ENCODE peak calls at places on chromosomes 13 and 19, in eight cellular contexts. X is neural progenitor cell, S is cardiac muscle cell, Z is PC-3, D is upper lobe of right lung, M is astrocyte, T is ovary, Y is endodermal cell. A is an unnamed sample.
A peak's percentile ranks its signal among the peaks of the same experiment; 100 is the strongest.

GRCh38 chr19:54421169-54421516 is 5.9 kb downstream of the TTYH1 start:
- DNase-seq in X (no peak), M (no peak), D (no peak), S (no peak), Y (no peak), Z (no peak), T (no peak), A (no peak)

GRCh38 chr13:22235285-22235949 is 564.5 kb downstream of the FGF9 start:
- DNase-seq in Z (no peak), Y (peak; percentile 83), M (no peak), D (no peak), S (no peak), X (peak; percentile 25), T (peak; percentile 19), A (no peak)

GRCh38 chr19:30082611-30083010 is 140.6 kb downstream of the URI1 start:
- DNase-seq in T (no peak), Z (no peak), S (no peak), D (peak; percentile 35), M (no peak), Y (no peak), X (no peak), A (no peak)

GRCh38 chr13:107900775-107901174 is 314.6 kb downstream of the LIG4 start:
- DNase-seq in M (peak; percentile 60), D (no peak), X (no peak), S (peak; percentile 49), T (no peak), Y (no peak), Z (peak; percentile 31), A (no peak)

GRCh38 chr13:105871768-105872167 is 663.7 kb downstream of the EFNB2 start:
- DNase-seq in X (no peak), Z (no peak), S (no peak), Y (no peak), D (no peak), T (no peak), M (no peak), A (no peak)

GRCh38 chr19:35859414-35859813 is 2.7 kb downstream of the KIRREL2 start:
- DNase-seq in Z (no peak), T (no peak), S (no peak), X (no peak), M (no peak), Y (no peak), D (no peak), A (no peak)

GRCh38 chr13:67520886-67521285 is 290.8 kb upstream of the PCDH9 start:
- DNase-seq in M (no peak), Y (no peak), X (no peak), Z (no peak), T (no peak), D (no peak), S (no peak), A (no peak)

GRCh38 chr19:46407891-46408426 is 5.4 kb downstream of the CCDC8 start:
- DNase-seq in M (no peak), D (no peak), T (no peak), Y (peak; percentile 49), Z (no peak), X (no peak), S (peak; percentile 23), A (no peak)

GRCh38 chr13:99432637-99433542 is 68.4 kb upstream of the TM9SF2 start:
- DNase-seq in Z (peak; percentile 75), T (peak; percentile 19), Y (peak; percentile 92), S (peak; percentile 60), D (peak; percentile 76), M (peak; percentile 56), X (peak; percentile 79), A (no peak)

GRCh38 chr19:17076539-17076919 is 952 bp downstream of the MYO9B start:
- DNase-seq in M (no peak), Z (peak; percentile 31), Y (peak; percentile 62), X (peak; percentile 29), S (no peak), D (no peak), T (no peak), A (no peak)

GRCh38 chr13:36997716-36998427 is 1.3 kb downstream of the ALG5 start:
- DNase-seq in Y (no peak), S (peak; percentile 10), M (no peak), Z (no peak), T (no peak), X (no peak), D (no peak), A (no peak)

GRCh38 chr13:20069956-20070355 is 90.9 kb downstream of the GJA3 start:
- DNase-seq in S (no peak), D (no peak), T (no peak), Z (no peak), X (no peak), Y (no peak), M (no peak), A (no peak)

GRCh38 chr19:35665157-35665556 is 1.2 kb upstream of the UPK1A start:
- DNase-seq in D (no peak), T (no peak), M (no peak), Z (no peak), Y (no peak), X (no peak), S (no peak), A (no peak)

GRCh38 chr13:96086736-96087135 is 3.2 kb upstream of the HS6ST3 start:
- DNase-seq in Z (no peak), M (no peak), S (no peak), D (no peak), Y (no peak), T (no peak), X (no peak), A (no peak)

GRCh38 chr19:2332341-2333026 is 4.0 kb downstream of the SPPL2B start:
- DNase-seq in Z (no peak), M (no peak), Y (no peak), X (no peak), D (no peak), S (no peak), T (no peak), A (no peak)

DNA sequence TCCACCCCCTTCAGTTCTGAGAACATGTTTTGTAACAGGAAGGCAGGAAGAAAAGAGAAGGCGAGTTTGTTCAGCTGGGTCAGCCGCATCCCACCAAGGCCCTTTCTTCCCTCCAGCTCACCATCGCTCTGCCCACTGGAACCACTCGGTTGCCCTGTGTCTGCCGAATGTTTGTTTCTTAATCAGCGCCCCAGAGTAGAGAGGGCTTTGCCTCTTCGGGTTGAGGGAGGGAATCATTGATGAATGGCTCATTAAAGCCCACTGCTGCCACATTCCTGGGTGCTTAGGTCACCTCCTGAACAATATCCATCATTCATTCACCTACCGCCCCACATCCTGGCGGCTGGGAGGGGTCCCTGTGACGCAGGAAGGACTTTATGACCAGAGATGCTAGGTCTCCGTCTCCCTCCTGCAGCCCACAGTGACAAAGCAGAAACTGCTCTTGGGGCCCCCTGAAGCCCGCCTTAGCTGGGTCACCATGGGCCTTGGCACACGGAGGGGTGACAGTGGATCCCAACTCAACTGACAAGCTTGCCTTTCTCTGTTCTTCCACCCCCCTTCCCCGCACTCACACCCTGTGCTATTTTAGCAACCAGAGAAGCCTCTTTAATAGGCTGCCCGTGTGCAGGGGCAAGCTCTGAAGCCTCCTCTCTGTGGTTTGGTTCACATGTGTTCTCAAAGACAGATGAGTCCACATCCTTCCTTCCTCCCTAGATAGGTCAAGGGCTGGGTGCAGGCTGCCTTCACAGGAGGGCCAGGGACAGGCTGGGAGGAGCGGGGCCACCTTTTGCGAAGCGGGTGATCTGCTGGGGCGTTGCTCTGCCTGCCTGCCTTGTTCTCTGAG is 46.2 kb downstream of the ACTN4 start:
- DNase-seq in M (peak; percentile 90), S (peak; percentile 76), D (peak; percentile 60), X (peak; percentile 87), Y (peak; percentile 84), Z (peak; percentile 96), T (no peak), A (no peak)
- H3K4me1 ChIP-seq in M (peaks cover 48% of the 10 kb centered on the region), S (peaks cover 23% of the 10 kb centered on the region), D (peaks cover 72% of the 10 kb centered on the region), X (peaks cover 40% of the 10 kb centered on the region), Y (peaks cover 10% of the 10 kb centered on the region), Z (peaks cover 54% of the 10 kb centered on the region), T (peaks cover 17% of the 10 kb centered on the region), A (peaks cover 36% of the 10 kb centered on the region)

GRCh38 chr13:44241638-44242037 is 132.0 kb upstream of the SERP2 start:
- DNase-seq in S (no peak), D (no peak), Z (no peak), X (no peak), Y (no peak), M (no peak), T (no peak), A (no peak)

GRCh38 chr13:44240611-44241010 is 133.0 kb upstream of the SERP2 start:
- DNase-seq in D (no peak), Y (no peak), T (no peak), X (no peak), Z (no peak), M (no peak), S (no peak), A (no peak)

GRCh38 chr13:44244288-44244687 is 129.3 kb upstream of the SERP2 start:
- DNase-seq in D (no peak), Z (peak; percentile 77), Y (no peak), X (no peak), T (no peak), S (peak; percentile 53), M (peak; percentile 89), A (no peak)

GRCh38 chr13:44238011-44238421 is 135.6 kb upstream of the SERP2 start:
- DNase-seq in Z (no peak), S (peak; percentile 56), D (no peak), Y (no peak), X (no peak), M (peak; percentile 36), T (no peak), A (no peak)

GRCh38 chr13:44243198-44243852 is 130.3 kb upstream of the SERP2 start:
- DNase-seq in Y (peak; percentile 92), X (peak; percentile 59), S (peak; percentile 77), M (peak; percentile 96), D (no peak), T (no peak), Z (peak; percentile 59), A (peak; percentile 61)
- TF ChIP-seq CTCF in Y (peak; percentile 90), X (peak; percentile 54), S (peak; percentile 44), M (peak; percentile 72), D (peak; percentile 55), T (no peak), Z (peak; percentile 64), A (peak; percentile 57)

DNA sequence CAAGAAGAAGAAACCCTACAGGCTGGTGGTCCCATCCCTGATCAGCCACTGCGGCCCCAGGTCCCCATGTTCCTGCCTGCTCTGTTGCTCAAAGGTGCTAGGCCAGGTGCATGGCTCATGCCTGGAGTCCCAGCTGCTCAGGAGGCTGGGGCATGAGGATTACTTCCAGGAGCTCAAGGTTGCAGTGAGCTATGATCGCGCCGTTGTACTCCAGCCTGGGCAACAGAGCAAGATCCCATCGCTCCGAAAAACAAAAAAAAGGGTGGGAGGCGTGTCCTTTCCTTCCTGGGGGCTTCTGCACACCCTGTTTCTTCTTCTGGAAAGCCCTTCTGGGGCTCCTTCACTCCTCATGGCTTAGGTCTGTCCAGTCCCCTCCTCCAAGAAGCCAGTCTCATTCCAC is 11.9 kb upstream of the TINCR start:
- DNase-seq in M (no peak), X (no peak), D (no peak), Y (no peak), S (no peak), T (no peak), Z (no peak), A (no peak)
- H3K4me1 ChIP-seq in M (peaks cover 9% of the 10 kb centered on the region), X (peaks cover 4% of the 10 kb centered on the region), D (no peaks in the 10 kb centered on the region), Y (no peaks in the 10 kb centered on the region), S (no peaks in the 10 kb centered on the region), T (peaks cover 1% of the 10 kb centered on the region), Z (peaks cover 3% of the 10 kb centered on the region), A (no peaks in the 10 kb centered on the region)

DNA sequence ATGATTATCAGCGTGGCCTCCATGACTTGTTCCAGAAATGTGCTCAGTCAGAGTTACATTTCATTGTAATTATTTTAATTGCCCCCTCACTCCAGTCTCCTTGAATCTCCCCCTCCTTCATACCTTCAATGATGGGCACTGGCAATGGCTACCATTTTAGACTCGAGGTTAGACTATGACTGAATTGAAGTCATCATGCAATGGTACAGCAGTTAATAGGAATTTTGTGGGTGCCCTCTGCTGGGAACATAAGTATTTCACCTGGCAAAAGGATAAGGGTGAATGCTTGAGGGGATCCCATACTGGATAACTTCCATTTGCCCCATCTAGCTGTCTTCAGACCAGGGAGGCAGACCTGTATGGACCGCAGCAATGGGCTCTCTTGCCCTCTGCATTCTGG is 32.2 kb upstream of the USP12 start:
- DNase-seq in Y (no peak), Z (peak; percentile 29), X (no peak), S (peak; percentile 32), D (no peak), T (no peak), M (no peak), A (no peak)
- TF ChIP-seq CTCF in Y (peak; percentile 24), Z (peak; percentile 47), X (no peak), S (peak; percentile 18), D (peak; percentile 35), T (no peak), M (no peak), A (no peak)

A was measured in uterus.